ENCODE peak calls at places on chromosomes 5 and 9, in five cellular contexts. U is stomach; J is left ventricle myocardium inferior; F is CD4-positive, CD25-positive, alpha-beta regulatory T cell; A is GM23338. D is an unnamed sample.

GRCh38 chr9:135884328-135885035 is 22.9 kb downstream of the CAMSAP1 start:
- DNase-seq in U (peak; percentile 9), J (no peak), F (no peak), A (no peak), D (no peak)

GRCh38 chr5:65577141-65577540 is 14.0 kb downstream of the PPWD1 start:
- DNase-seq in U (no peak), J (no peak), F (no peak), A (no peak), D (no peak)

GRCh38 chr5:114120166-114120565 is 241.7 kb upstream of the KCNN2 start:
- DNase-seq in U (no peak), J (no peak), F (no peak), A (no peak), D (no peak)

GRCh38 chr9:89345476-89345875 is 27.2 kb downstream of the SECISBP2 start:
- DNase-seq in U (no peak), J (no peak), F (no peak), A (no peak), D (no peak)

GRCh38 chr5:150411245-150411979 is 1.3 kb downstream of the CD74 start:
- DNase-seq in U (peak; percentile 77), J (peak; percentile 53), F (peak; percentile 61), A (peak; percentile 70), D (peak; percentile 58)

GRCh38 chr5:59142138-59142537 is 559.3 kb downstream of the RAB3C start:
- DNase-seq in U (no peak), J (no peak), F (no peak), A (no peak), D (no peak)

GRCh38 chr9:76576344-76576743 is 117.4 kb downstream of the GCNT1 start:
- DNase-seq in U (no peak), J (no peak), F (no peak), A (no peak), D (peak; percentile 11)

GRCh38 chr9:94611638-94612068 is 18.0 kb upstream of the FBP2 start:
- DNase-seq in U (no peak), J (no peak), F (no peak), A (no peak), D (no peak)

GRCh38 chr9:99809586-99810357 is 11.9 kb upstream of the NR4A3 start:
- DNase-seq in U (no peak), J (no peak), F (no peak), A (peak; percentile 42), D (no peak)

GRCh38 chr5:9408964-9409363 is 136.9 kb downstream of the SEMA5A start:
- DNase-seq in U (no peak), J (no peak), F (no peak), A (no peak), D (no peak)

GRCh38 chr9:26296910-26297309 is 595.7 kb downstream of the CAAP1 start:
- DNase-seq in U (no peak), J (no peak), F (no peak), A (no peak), D (no peak)

GRCh38 chr5:87081511-87082372 is 185.9 kb upstream of the RASA1 start:
- DNase-seq in U (peak; percentile 35), J (no peak), F (no peak), A (no peak), D (no peak)

GRCh38 chr5:164818440-164818839 is 1313.0 kb downstream of the MAT2B start:
- DNase-seq in U (no peak), J (no peak), F (no peak), A (no peak), D (no peak)

GRCh38 chr5:97163360-97163764 is 19.7 kb downstream of the RIOK2 start:
- DNase-seq in U (no peak), J (no peak), F (no peak), A (no peak), D (no peak)

GRCh38 chr9:70043285-70043684 is 363 bp upstream of the MAMDC2 start:
- DNase-seq in U (no peak), J (no peak), F (no peak), A (peak; percentile 90), D (no peak)

GRCh38 chr5:172163346-172163745 is 24.7 kb downstream of the STK10 start:
- DNase-seq in U (no peak), J (peak; percentile 48), F (no peak), A (no peak), D (no peak)

GRCh38 chr9:88319936-88320747 is 68.1 kb upstream of the SPIN1 start:
- DNase-seq in U (no peak), J (no peak), F (no peak), A (no peak), D (no peak)

GRCh38 chr9:77649109-77649812 is 1.1 kb upstream of the GNA14 start:
- DNase-seq in U (no peak), J (no peak), F (no peak), A (peak; percentile 50), D (no peak)

GRCh38 chr9:84170521-84171141 is 169.9 kb downstream of the SLC28A3 start:
- DNase-seq in U (peak; percentile 64), J (peak; percentile 90), F (no peak), A (peak; percentile 33), D (no peak)

GRCh38 chr5:96582343-96582742 is 79.8 kb upstream of the CAST start:
- DNase-seq in U (no peak), J (no peak), F (no peak), A (no peak), D (no peak)

GRCh38 chr5:10599113-10599512 is 35.2 kb downstream of the ANKRD33B start:
- DNase-seq in U (no peak), J (no peak), F (no peak), A (no peak), D (no peak)
- H3K4me1 ChIP-seq in U (peaks cover 31% of the 10 kb centered on the region), J (peaks cover 56% of the 10 kb centered on the region), F (peaks cover 24% of the 10 kb centered on the region), A (no peaks in the 10 kb centered on the region), D (peaks cover 6% of the 10 kb centered on the region)

GRCh38 chr5:71893451-71893850 is 174.4 kb downstream of the CARTPT start:
- DNase-seq in U (no peak), J (no peak), F (no peak), A (no peak), D (no peak)
- H3K36me3 ChIP-seq in U (no peaks in the 10 kb centered on the region), J (no peaks in the 10 kb centered on the region), F (no peaks in the 10 kb centered on the region), A (no peaks in the 10 kb centered on the region), D (no peaks in the 10 kb centered on the region)

GRCh38 chr5:123439616-123440153 is 16.5 kb upstream of the CEP120 start:
- DNase-seq in U (no peak), J (no peak), F (no peak), A (no peak), D (no peak)
- H3K27ac ChIP-seq in U (peak overlapping the region; percentile 43), J (no peak overlapping the region), F (no peak overlapping the region), A (no peak overlapping the region), D (no peak overlapping the region)

GRCh38 chr9:137298401-137298982 is 3.6 kb downstream of the NRARP start:
- DNase-seq in U (peak; percentile 70), J (no peak), F (no peak), A (no peak), D (no peak)
- H3K4me1 ChIP-seq in U (peaks cover 85% of the 10 kb centered on the region), J (peaks cover 82% of the 10 kb centered on the region), F (peaks cover 28% of the 10 kb centered on the region), A (peaks cover 39% of the 10 kb centered on the region), D (peaks cover 25% of the 10 kb centered on the region)

GRCh38 chr9:21812945-21813568 is 10.6 kb downstream of the MTAP start:
- DNase-seq in U (peak; percentile 82), J (peak; percentile 62), F (peak; percentile 47), A (peak; percentile 82), D (peak; percentile 33)

GRCh38 chr9:21817176-21817575 is 14.7 kb downstream of the MTAP start:
- DNase-seq in U (no peak), J (no peak), F (no peak), A (no peak), D (no peak)

GRCh38 chr9:21813575-21814473 is 11.4 kb downstream of the MTAP start:
- DNase-seq in U (peak; percentile 66), J (peak; percentile 20), F (peak; percentile 56), A (peak; percentile 80), D (peak; percentile 64)

GRCh38 chr9:21812415-21812814 is 10.0 kb downstream of the MTAP start:
- DNase-seq in U (no peak), J (no peak), F (no peak), A (no peak), D (no peak)

GRCh38 chr9:21815643-21816042 is 13.2 kb downstream of the MTAP start:
- DNase-seq in U (no peak), J (no peak), F (no peak), A (no peak), D (no peak)
- H3K36me3 ChIP-seq in U (peaks cover 65% of the 10 kb centered on the region), J (peaks cover 50% of the 10 kb centered on the region), F (peaks cover 46% of the 10 kb centered on the region), A (peaks cover 56% of the 10 kb centered on the region), D (peaks cover 34% of the 10 kb centered on the region)

GRCh38 chr5:177470759-177471536 is 2.5 kb downstream of the DBN1 start:
- DNase-seq in U (no peak), J (no peak), F (no peak), A (no peak), D (no peak)

GRCh38 chr5:177472460-177473441 is 683 bp downstream of the DBN1 start:
- DNase-seq in U (peak; percentile 52), J (no peak), F (peak; percentile 29), A (peak; percentile 62), D (peak; percentile 25)

GRCh38 chr5:177473461-177473991 is at the start of gene DBN1:
- DNase-seq in U (peak; percentile 49), J (peak; percentile 63), F (no peak), A (peak; percentile 80), D (no peak)

GRCh38 chr5:177469750-177470525 is 3.5 kb downstream of the DBN1 start:
- DNase-seq in U (no peak), J (no peak), F (no peak), A (no peak), D (no peak)

DNA sequence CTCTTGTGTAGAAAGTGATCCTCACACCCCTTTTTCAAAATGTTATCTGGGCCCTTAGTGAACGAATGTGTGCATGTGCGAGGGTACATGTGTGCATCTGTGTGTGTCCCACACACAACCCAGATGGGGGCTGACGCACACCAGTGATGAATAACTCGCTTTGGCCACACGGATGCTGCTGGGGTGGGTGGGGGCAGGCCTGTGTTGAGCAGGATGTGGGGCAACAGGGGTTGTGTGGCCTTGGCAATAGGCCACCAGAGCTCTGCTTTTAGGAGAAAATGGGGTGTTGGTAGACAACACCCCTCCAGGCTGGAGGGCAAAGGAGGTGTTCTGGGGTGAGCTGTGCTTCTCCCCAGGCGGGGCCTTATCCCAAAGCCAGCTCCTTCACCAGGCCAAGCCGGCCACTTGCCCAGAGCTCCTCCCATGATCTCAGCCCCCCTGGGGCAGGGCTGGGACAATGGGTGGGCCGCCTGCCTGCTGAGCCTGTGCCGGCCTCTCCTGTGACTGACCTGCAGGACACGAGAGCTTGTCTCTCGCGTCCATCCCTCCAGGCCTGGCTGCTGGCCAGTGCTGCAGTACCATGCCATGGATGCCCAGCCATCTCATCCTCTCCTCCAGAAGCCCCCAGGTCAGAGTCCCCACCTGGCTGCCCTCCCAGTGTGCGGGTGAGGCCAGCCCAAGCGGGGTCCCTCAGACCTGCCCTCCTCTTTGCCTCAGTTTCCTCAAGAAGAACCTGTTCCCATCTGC is 1.7 kb downstream of the DBN1 start:
- DNase-seq in U (no peak), J (peak; percentile 73), F (no peak), A (no peak), D (no peak)
- H3K27ac ChIP-seq in U (peak overlapping the region; percentile 90), J (peak overlapping the region; percentile 92), F (no peak overlapping the region), A (peak overlapping the region; percentile 55), D (no peak overlapping the region)

DNA sequence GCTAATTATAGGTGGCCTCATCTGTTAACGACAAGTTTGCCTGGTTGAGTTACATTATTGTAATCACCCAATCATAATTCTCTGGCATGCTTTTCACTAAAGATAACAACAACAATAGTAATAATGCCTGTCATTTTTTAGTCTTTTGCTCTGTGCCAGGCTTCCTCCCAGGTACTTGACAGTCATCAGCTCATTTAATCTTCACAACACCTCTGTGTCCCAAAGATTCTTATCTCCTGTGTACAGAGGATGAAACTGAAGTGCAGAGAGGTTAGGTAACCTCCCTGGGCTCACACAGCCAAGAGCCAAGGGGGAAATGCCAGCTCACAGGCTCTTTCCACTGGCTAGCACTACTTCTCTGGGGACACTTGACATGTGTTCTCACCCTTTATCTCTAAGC is 77.5 kb downstream of the DAB2IP start:
- DNase-seq in U (no peak), J (no peak), F (no peak), A (no peak), D (no peak)
- H3K4me1 ChIP-seq in U (peaks cover 98% of the 10 kb centered on the region), J (peaks cover 96% of the 10 kb centered on the region), F (no peaks in the 10 kb centered on the region), A (peaks cover 7% of the 10 kb centered on the region), D (no peaks in the 10 kb centered on the region)

GRCh38 chr5:1321576-1321975 is 23.3 kb downstream of the CLPTM1L start:
- DNase-seq in U (no peak), J (no peak), F (no peak), A (no peak), D (no peak)
- H3K36me3 ChIP-seq in U (peaks cover 97% of the 10 kb centered on the region), J (peaks cover 86% of the 10 kb centered on the region), F (peaks cover 63% of the 10 kb centered on the region), A (peaks cover 8% of the 10 kb centered on the region), D (peaks cover 62% of the 10 kb centered on the region)

D was measured in effector memory CD4-positive, alpha-beta T cell.